ENCODE peak calls at places on chromosomes 3 and 15, in nine cellular contexts. F, H, X, W, R, U, G, Q and M are unnamed samples.

GRCh38 chr15:61946778-61947177 is 113.5 kb downstream of the VPS13C start:
- DNase-seq in F (no peak), H (no peak), X (no peak), W (no peak), R (no peak), U (no peak), G (no peak), Q (no peak), M (no peak)

GRCh38 chr3:38649500-38650247 is at the start of gene SCN5A:
- DNase-seq in F (peak), H (peak), X (peak), W (peak), R (peak), U (peak), G (peak), Q (peak), M (peak)

GRCh38 chr15:78054518-78054917 is 23.0 kb downstream of the TBC1D2B start:
- DNase-seq in F (no peak), H (no peak), X (no peak), W (no peak), R (no peak), U (no peak), G (no peak), Q (no peak), M (no peak)

GRCh38 chr3:186971578-186971977 is 41.3 kb downstream of the ST6GAL1 start:
- DNase-seq in F (no peak), H (no peak), X (no peak), W (no peak), R (no peak), U (no peak), G (no peak), Q (no peak), M (no peak)

GRCh38 chr15:38658431-38658830 is 93.8 kb upstream of the RASGRP1 start:
- DNase-seq in F (no peak), H (no peak), X (no peak), W (no peak), R (no peak), U (no peak), G (no peak), Q (no peak), M (no peak)

GRCh38 chr3:152402698-152403456 is 134.1 kb downstream of the MBNL1 start:
- DNase-seq in F (no peak), H (no peak), X (no peak), W (no peak), R (no peak), U (no peak), G (no peak), Q (no peak), M (no peak)

GRCh38 chr3:111277226-111277625 is 205.6 kb downstream of the NECTIN3 start:
- DNase-seq in F (no peak), H (no peak), X (no peak), W (no peak), R (peak), U (no peak), G (no peak), Q (no peak), M (no peak)

GRCh38 chr3:104606812-104607211 is 759.9 kb upstream of the ALCAM start:
- DNase-seq in F (no peak), H (no peak), X (no peak), W (no peak), R (no peak), U (no peak), G (no peak), Q (no peak), M (no peak)